ENCODE peak calls at places on chromosomes 5 and 9, in eight cellular contexts. One of them, this sample, is unnamed.

GRCh38 chr9:109251080-109251775 is 69.6 kb downstream of the EPB41L4B start:
- DNase-seq in A549: peak; percentile 72
- DNase-seq in tibial nerve: no peak
- DNase-seq in stomach: peak; percentile 82
- DNase-seq in ovary: peak; percentile 43
- DNase-seq in upper lobe of left lung: no peak
- DNase-seq in GM12878: no peak
- DNase-seq in sigmoid colon: no peak
- DNase-seq in this sample: no peak

GRCh38 chr9:70607926-70608325 is 193.5 kb upstream of the KLF9 start:
- DNase-seq in A549: no peak
- DNase-seq in tibial nerve: peak; percentile 57
- DNase-seq in stomach: no peak
- DNase-seq in ovary: no peak
- DNase-seq in upper lobe of left lung: no peak
- DNase-seq in GM12878: no peak
- DNase-seq in sigmoid colon: no peak
- DNase-seq in this sample: peak; percentile 88

GRCh38 chr5:65479527-65479926 is 2.2 kb downstream of the ADAMTS6 start:
- DNase-seq in A549: no peak
- DNase-seq in tibial nerve: no peak
- DNase-seq in stomach: no peak
- DNase-seq in ovary: no peak
- DNase-seq in upper lobe of left lung: no peak
- DNase-seq in GM12878: no peak
- DNase-seq in sigmoid colon: no peak
- DNase-seq in this sample: no peak

GRCh38 chr5:34686762-34687268 is 30.7 kb downstream of the RAI14 start:
- DNase-seq in A549: peak; percentile 71
- DNase-seq in tibial nerve: peak; percentile 48
- DNase-seq in stomach: peak; percentile 86
- DNase-seq in ovary: peak; percentile 74
- DNase-seq in upper lobe of left lung: no peak
- DNase-seq in GM12878: no peak
- DNase-seq in sigmoid colon: peak; percentile 89
- DNase-seq in this sample: no peak

GRCh38 chr9:33817327-33818166 is 587 bp downstream of the UBE2R2 start:
- DNase-seq in A549: peak; percentile 83
- DNase-seq in tibial nerve: peak; percentile 25
- DNase-seq in stomach: peak; percentile 49
- DNase-seq in ovary: peak; percentile 53
- DNase-seq in upper lobe of left lung: peak; percentile 91
- DNase-seq in GM12878: no peak
- DNase-seq in sigmoid colon: peak; percentile 83
- DNase-seq in this sample: no peak

GRCh38 chr5:169350759-169351240 is 49.9 kb upstream of the SLIT3 start:
- DNase-seq in A549: peak; percentile 93
- DNase-seq in tibial nerve: no peak
- DNase-seq in stomach: no peak
- DNase-seq in ovary: no peak
- DNase-seq in upper lobe of left lung: no peak
- DNase-seq in GM12878: no peak
- DNase-seq in sigmoid colon: no peak
- DNase-seq in this sample: no peak

GRCh38 chr5:149264432-149265069 is 7.1 kb upstream of the AFAP1L1 start:
- DNase-seq in A549: peak; percentile 23
- DNase-seq in tibial nerve: no peak
- DNase-seq in stomach: peak; percentile 60
- DNase-seq in ovary: no peak
- DNase-seq in upper lobe of left lung: no peak
- DNase-seq in GM12878: no peak
- DNase-seq in sigmoid colon: no peak
- DNase-seq in this sample: no peak

GRCh38 chr9:75001719-75002421 is 26.2 kb downstream of the CARNMT1 start:
- DNase-seq in A549: peak; percentile 21
- DNase-seq in tibial nerve: peak; percentile 23
- DNase-seq in stomach: no peak
- DNase-seq in ovary: no peak
- DNase-seq in upper lobe of left lung: no peak
- DNase-seq in GM12878: peak; percentile 36
- DNase-seq in sigmoid colon: no peak
- DNase-seq in this sample: no peak

GRCh38 chr5:78499485-78499884 is 139.1 kb downstream of the SCAMP1 start:
- DNase-seq in A549: no peak
- DNase-seq in tibial nerve: no peak
- DNase-seq in stomach: no peak
- DNase-seq in ovary: no peak
- DNase-seq in upper lobe of left lung: no peak
- DNase-seq in GM12878: no peak
- DNase-seq in sigmoid colon: no peak
- DNase-seq in this sample: peak; percentile 26

GRCh38 chr5:78500028-78500427 is 139.6 kb downstream of the SCAMP1 start:
- DNase-seq in A549: no peak
- DNase-seq in tibial nerve: no peak
- DNase-seq in stomach: no peak
- DNase-seq in ovary: no peak
- DNase-seq in upper lobe of left lung: no peak
- DNase-seq in GM12878: no peak
- DNase-seq in sigmoid colon: no peak
- DNase-seq in this sample: peak; percentile 64

GRCh38 chr5:78504726-78505431 is 143.7 kb downstream of the LHFPL2 start:
- DNase-seq in A549: peak; percentile 36
- DNase-seq in tibial nerve: peak; percentile 78
- DNase-seq in stomach: peak; percentile 71
- DNase-seq in ovary: peak; percentile 88
- DNase-seq in upper lobe of left lung: peak; percentile 46
- DNase-seq in GM12878: no peak
- DNase-seq in sigmoid colon: peak; percentile 96
- DNase-seq in this sample: peak; percentile 97

GRCh38 chr5:78503958-78504357 is 143.5 kb downstream of the SCAMP1 start:
- DNase-seq in A549: no peak
- DNase-seq in tibial nerve: no peak
- DNase-seq in stomach: no peak
- DNase-seq in ovary: no peak
- DNase-seq in upper lobe of left lung: no peak
- DNase-seq in GM12878: no peak
- DNase-seq in sigmoid colon: no peak
- DNase-seq in this sample: no peak

GRCh38 chr5:78501411-78502338 is 141.3 kb downstream of the SCAMP1 start:
- DNase-seq in A549: no peak
- DNase-seq in tibial nerve: no peak
- DNase-seq in stomach: no peak
- DNase-seq in ovary: no peak
- DNase-seq in upper lobe of left lung: no peak
- DNase-seq in GM12878: no peak
- DNase-seq in sigmoid colon: no peak
- DNase-seq in this sample: peak; percentile 83
- H3K4me1 ChIP-seq in A549: peaks cover 29% of the 10 kb centered on the region
- H3K4me1 ChIP-seq in tibial nerve: no peaks in the 10 kb centered on the region
- H3K4me1 ChIP-seq in stomach: peaks cover 61% of the 10 kb centered on the region
- H3K4me1 ChIP-seq in ovary: peaks cover 23% of the 10 kb centered on the region
- H3K4me1 ChIP-seq in upper lobe of left lung: peaks cover 44% of the 10 kb centered on the region
- H3K4me1 ChIP-seq in GM12878: peaks cover 21% of the 10 kb centered on the region
- H3K4me1 ChIP-seq in sigmoid colon: peaks cover 97% of the 10 kb centered on the region
- H3K4me1 ChIP-seq in this sample: peaks cover 52% of the 10 kb centered on the region

DNA sequence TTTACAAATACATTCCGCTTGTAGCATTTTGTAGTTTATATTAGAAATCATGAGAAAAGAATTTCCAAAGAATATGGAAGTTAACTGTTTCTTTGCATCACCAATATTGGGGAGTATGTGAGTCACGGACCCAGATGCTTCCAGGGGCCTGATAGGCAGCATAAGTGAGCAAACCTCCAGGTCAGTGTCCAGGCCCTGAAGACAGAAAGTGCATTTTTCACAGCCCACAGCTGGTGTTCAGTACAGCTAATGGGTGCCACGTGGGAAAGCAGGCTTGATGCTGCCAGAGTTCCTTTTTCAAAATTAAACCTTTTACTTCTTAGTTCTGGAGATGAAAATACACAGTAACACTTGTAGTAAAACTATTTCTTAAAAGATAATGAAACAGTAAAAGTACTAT is 454.4 kb upstream of the ACTBL2 start:
- DNase-seq in A549: no peak
- DNase-seq in tibial nerve: no peak
- DNase-seq in stomach: no peak
- DNase-seq in ovary: no peak
- DNase-seq in upper lobe of left lung: no peak
- DNase-seq in GM12878: no peak
- DNase-seq in sigmoid colon: no peak
- DNase-seq in this sample: no peak
- TF ChIP-seq EP300 in A549: no peak
- TF ChIP-seq EP300 in tibial nerve: no peak
- TF ChIP-seq EP300 in stomach: no peak
- TF ChIP-seq EP300 in ovary: no peak
- TF ChIP-seq EP300 in upper lobe of left lung: no peak
- TF ChIP-seq EP300 in GM12878: no peak
- TF ChIP-seq EP300 in sigmoid colon: no peak
- TF ChIP-seq EP300 in this sample: no peak

GRCh38 chr9:131679261-131680020 is 60.4 kb downstream of the RAPGEF1 start:
- DNase-seq in A549: no peak
- DNase-seq in tibial nerve: no peak
- DNase-seq in stomach: no peak
- DNase-seq in ovary: no peak
- DNase-seq in upper lobe of left lung: no peak
- DNase-seq in GM12878: no peak
- DNase-seq in sigmoid colon: no peak
- DNase-seq in this sample: no peak
- H3K4me1 ChIP-seq in A549: peaks cover 38% of the 10 kb centered on the region
- H3K4me1 ChIP-seq in tibial nerve: no peaks in the 10 kb centered on the region
- H3K4me1 ChIP-seq in stomach: peaks cover 81% of the 10 kb centered on the region
- H3K4me1 ChIP-seq in ovary: peaks cover 27% of the 10 kb centered on the region
- H3K4me1 ChIP-seq in upper lobe of left lung: peaks cover 65% of the 10 kb centered on the region
- H3K4me1 ChIP-seq in GM12878: peaks cover 45% of the 10 kb centered on the region
- H3K4me1 ChIP-seq in sigmoid colon: peaks cover 60% of the 10 kb centered on the region
- H3K4me1 ChIP-seq in this sample: peaks cover 67% of the 10 kb centered on the region

GRCh38 chr5:1406681-1407640 is 38.3 kb downstream of the SLC6A3 start:
- DNase-seq in A549: no peak
- DNase-seq in tibial nerve: no peak
- DNase-seq in stomach: no peak
- DNase-seq in ovary: no peak
- DNase-seq in upper lobe of left lung: no peak
- DNase-seq in GM12878: no peak
- DNase-seq in sigmoid colon: peak; percentile 52
- DNase-seq in this sample: no peak

GRCh38 chr5:1404062-1404461 is 41.2 kb downstream of the SLC6A3 start:
- DNase-seq in A549: no peak
- DNase-seq in tibial nerve: no peak
- DNase-seq in stomach: no peak
- DNase-seq in ovary: no peak
- DNase-seq in upper lobe of left lung: no peak
- DNase-seq in GM12878: no peak
- DNase-seq in sigmoid colon: peak; percentile 19
- DNase-seq in this sample: no peak

GRCh38 chr5:1405121-1405520 is 40.1 kb downstream of the SLC6A3 start:
- DNase-seq in A549: no peak
- DNase-seq in tibial nerve: no peak
- DNase-seq in stomach: no peak
- DNase-seq in ovary: no peak
- DNase-seq in upper lobe of left lung: no peak
- DNase-seq in GM12878: no peak
- DNase-seq in sigmoid colon: peak; percentile 51
- DNase-seq in this sample: no peak

GRCh38 chr5:1402611-1403255 is 42.5 kb downstream of the SLC6A3 start:
- DNase-seq in A549: no peak
- DNase-seq in tibial nerve: no peak
- DNase-seq in stomach: no peak
- DNase-seq in ovary: no peak
- DNase-seq in upper lobe of left lung: peak; percentile 68
- DNase-seq in GM12878: no peak
- DNase-seq in sigmoid colon: no peak
- DNase-seq in this sample: no peak

GRCh38 chr5:1405539-1406530 is 39.4 kb downstream of the SLC6A3 start:
- DNase-seq in A549: no peak
- DNase-seq in tibial nerve: no peak
- DNase-seq in stomach: no peak
- DNase-seq in ovary: no peak
- DNase-seq in upper lobe of left lung: peak; percentile 68
- DNase-seq in GM12878: no peak
- DNase-seq in sigmoid colon: peak; percentile 55
- DNase-seq in this sample: no peak
- TF ChIP-seq EP300 in A549: no peak
- TF ChIP-seq EP300 in tibial nerve: no peak
- TF ChIP-seq EP300 in stomach: no peak
- TF ChIP-seq EP300 in ovary: no peak
- TF ChIP-seq EP300 in upper lobe of left lung: no peak
- TF ChIP-seq EP300 in GM12878: no peak
- TF ChIP-seq EP300 in sigmoid colon: no peak
- TF ChIP-seq EP300 in this sample: no peak

GRCh38 chr9:92964607-92964975 is 17.3 kb downstream of the FGD3 start:
- DNase-seq in A549: no peak
- DNase-seq in tibial nerve: no peak
- DNase-seq in stomach: no peak
- DNase-seq in ovary: no peak
- DNase-seq in upper lobe of left lung: peak; percentile 76
- DNase-seq in GM12878: no peak
- DNase-seq in sigmoid colon: no peak
- DNase-seq in this sample: no peak

GRCh38 chr9:92965759-92966517 is 18.6 kb downstream of the FGD3 start:
- DNase-seq in A549: no peak
- DNase-seq in tibial nerve: no peak
- DNase-seq in stomach: peak; percentile 23
- DNase-seq in ovary: no peak
- DNase-seq in upper lobe of left lung: no peak
- DNase-seq in GM12878: no peak
- DNase-seq in sigmoid colon: no peak
- DNase-seq in this sample: no peak

GRCh38 chr9:92966518-92966800 is 19.1 kb downstream of the FGD3 start:
- DNase-seq in A549: no peak
- DNase-seq in tibial nerve: no peak
- DNase-seq in stomach: peak; percentile 14
- DNase-seq in ovary: no peak
- DNase-seq in upper lobe of left lung: peak; percentile 58
- DNase-seq in GM12878: no peak
- DNase-seq in sigmoid colon: no peak
- DNase-seq in this sample: no peak

GRCh38 chr9:92963831-92964606 is 16.7 kb downstream of the FGD3 start:
- DNase-seq in A549: no peak
- DNase-seq in tibial nerve: peak; percentile 25
- DNase-seq in stomach: peak; percentile 49
- DNase-seq in ovary: no peak
- DNase-seq in upper lobe of left lung: no peak
- DNase-seq in GM12878: peak; percentile 80
- DNase-seq in sigmoid colon: no peak
- DNase-seq in this sample: no peak

GRCh38 chr9:92964981-92965758 is 17.8 kb downstream of the FGD3 start:
- DNase-seq in A549: no peak
- DNase-seq in tibial nerve: no peak
- DNase-seq in stomach: peak; percentile 40
- DNase-seq in ovary: no peak
- DNase-seq in upper lobe of left lung: peak; percentile 52
- DNase-seq in GM12878: no peak
- DNase-seq in sigmoid colon: no peak
- DNase-seq in this sample: no peak
- H3K4me1 ChIP-seq in A549: no peaks in the 10 kb centered on the region
- H3K4me1 ChIP-seq in tibial nerve: no peaks in the 10 kb centered on the region
- H3K4me1 ChIP-seq in stomach: no peaks in the 10 kb centered on the region
- H3K4me1 ChIP-seq in ovary: no peaks in the 10 kb centered on the region
- H3K4me1 ChIP-seq in upper lobe of left lung: peaks cover 19% of the 10 kb centered on the region
- H3K4me1 ChIP-seq in GM12878: peaks cover 32% of the 10 kb centered on the region
- H3K4me1 ChIP-seq in sigmoid colon: no peaks in the 10 kb centered on the region
- H3K4me1 ChIP-seq in this sample: peaks cover 5% of the 10 kb centered on the region